ENCODE peak calls at places on chromosome 14, in seven cellular contexts. One of them, this sample, is unnamed.

GRCh38 chr14:20427231-20428009 is 8.5 kb downstream of the KLHL33 start:
- DNase-seq in heart right ventricle: no peak
- DNase-seq in AG09319: no peak
- DNase-seq in nephron progenitor cell: no peak
- DNase-seq in HFFc6: peak; percentile 46
- DNase-seq in A549: peak; percentile 25
- DNase-seq in fibroblast of lung: peak; percentile 43
- DNase-seq in this sample: peak; percentile 76

GRCh38 chr14:102111101-102111500 is 24.3 kb upstream of the HSP90AA1 start:
- DNase-seq in heart right ventricle: no peak
- DNase-seq in AG09319: no peak
- DNase-seq in nephron progenitor cell: no peak
- DNase-seq in HFFc6: no peak
- DNase-seq in A549: no peak
- DNase-seq in fibroblast of lung: no peak
- DNase-seq in this sample: no peak

GRCh38 chr14:22296722-22297121 is 292.3 kb downstream of the DAD1 start:
- DNase-seq in heart right ventricle: no peak
- DNase-seq in AG09319: no peak
- DNase-seq in nephron progenitor cell: no peak
- DNase-seq in HFFc6: peak; percentile 71
- DNase-seq in A549: no peak
- DNase-seq in fibroblast of lung: peak; percentile 44
- DNase-seq in this sample: no peak

GRCh38 chr14:101182476-101182875 is 279.0 kb upstream of the RTL1 start:
- DNase-seq in heart right ventricle: no peak
- DNase-seq in AG09319: no peak
- DNase-seq in nephron progenitor cell: no peak
- DNase-seq in HFFc6: no peak
- DNase-seq in A549: no peak
- DNase-seq in fibroblast of lung: no peak
- DNase-seq in this sample: peak; percentile 8

GRCh38 chr14:76603713-76604112 is 157.6 kb upstream of the VASH1 start:
- DNase-seq in heart right ventricle: peak; percentile 48
- DNase-seq in AG09319: no peak
- DNase-seq in nephron progenitor cell: no peak
- DNase-seq in HFFc6: no peak
- DNase-seq in A549: no peak
- DNase-seq in fibroblast of lung: no peak
- DNase-seq in this sample: no peak

GRCh38 chr14:24291446-24292117 is 8.0 kb downstream of the DHRS1 start:
- DNase-seq in heart right ventricle: no peak
- DNase-seq in AG09319: no peak
- DNase-seq in nephron progenitor cell: no peak
- DNase-seq in HFFc6: no peak
- DNase-seq in A549: no peak
- DNase-seq in fibroblast of lung: no peak
- DNase-seq in this sample: no peak

GRCh38 chr14:105137481-105138020 is 31.0 kb downstream of the JAG2 start:
- DNase-seq in heart right ventricle: no peak
- DNase-seq in AG09319: no peak
- DNase-seq in nephron progenitor cell: no peak
- DNase-seq in HFFc6: no peak
- DNase-seq in A549: no peak
- DNase-seq in fibroblast of lung: no peak
- DNase-seq in this sample: no peak

GRCh38 chr14:59120931-59121330 is 67.5 kb upstream of the DAAM1 start:
- DNase-seq in heart right ventricle: no peak
- DNase-seq in AG09319: no peak
- DNase-seq in nephron progenitor cell: no peak
- DNase-seq in HFFc6: no peak
- DNase-seq in A549: no peak
- DNase-seq in fibroblast of lung: peak; percentile 69
- DNase-seq in this sample: no peak

GRCh38 chr14:94787092-94787491 is 17.2 kb upstream of the GSC start:
- DNase-seq in heart right ventricle: no peak
- DNase-seq in AG09319: no peak
- DNase-seq in nephron progenitor cell: no peak
- DNase-seq in HFFc6: no peak
- DNase-seq in A549: no peak
- DNase-seq in fibroblast of lung: no peak
- DNase-seq in this sample: no peak

GRCh38 chr14:77508249-77508648 is 9.6 kb upstream of the ISM2 start:
- DNase-seq in heart right ventricle: no peak
- DNase-seq in AG09319: peak; percentile 14
- DNase-seq in nephron progenitor cell: no peak
- DNase-seq in HFFc6: peak; percentile 58
- DNase-seq in A549: no peak
- DNase-seq in fibroblast of lung: peak; percentile 43
- DNase-seq in this sample: no peak

GRCh38 chr14:64725360-64725815 is 21.2 kb downstream of the PLEKHG3 start:
- DNase-seq in heart right ventricle: no peak
- DNase-seq in AG09319: no peak
- DNase-seq in nephron progenitor cell: peak; percentile 33
- DNase-seq in HFFc6: no peak
- DNase-seq in A549: no peak
- DNase-seq in fibroblast of lung: no peak
- DNase-seq in this sample: no peak

GRCh38 chr14:30291216-30291615 is 267.7 kb upstream of the G2E3 start:
- DNase-seq in heart right ventricle: no peak
- DNase-seq in AG09319: peak; percentile 16
- DNase-seq in nephron progenitor cell: no peak
- DNase-seq in HFFc6: peak; percentile 71
- DNase-seq in A549: no peak
- DNase-seq in fibroblast of lung: peak; percentile 26
- DNase-seq in this sample: no peak

GRCh38 chr14:38342803-38343202 is 86.9 kb upstream of the CLEC14A start:
- DNase-seq in heart right ventricle: no peak
- DNase-seq in AG09319: no peak
- DNase-seq in nephron progenitor cell: no peak
- DNase-seq in HFFc6: peak; percentile 96
- DNase-seq in A549: no peak
- DNase-seq in fibroblast of lung: peak; percentile 48
- DNase-seq in this sample: no peak

GRCh38 chr14:68667313-68667791 is 125.5 kb downstream of the ZFP36L1 start:
- DNase-seq in heart right ventricle: no peak
- DNase-seq in AG09319: no peak
- DNase-seq in nephron progenitor cell: no peak
- DNase-seq in HFFc6: no peak
- DNase-seq in A549: no peak
- DNase-seq in fibroblast of lung: peak; percentile 75
- DNase-seq in this sample: no peak

GRCh38 chr14:52153939-52154338 is 85.1 kb upstream of the NID2 start:
- DNase-seq in heart right ventricle: no peak
- DNase-seq in AG09319: no peak
- DNase-seq in nephron progenitor cell: no peak
- DNase-seq in HFFc6: no peak
- DNase-seq in A549: no peak
- DNase-seq in fibroblast of lung: no peak
- DNase-seq in this sample: no peak

GRCh38 chr14:101585211-101585610 is 23.9 kb downstream of the DIO3 start:
- DNase-seq in heart right ventricle: no peak
- DNase-seq in AG09319: no peak
- DNase-seq in nephron progenitor cell: no peak
- DNase-seq in HFFc6: no peak
- DNase-seq in A549: no peak
- DNase-seq in fibroblast of lung: no peak
- DNase-seq in this sample: no peak

GRCh38 chr14:103319422-103319821 is 14.6 kb upstream of the EIF5 start:
- DNase-seq in heart right ventricle: no peak
- DNase-seq in AG09319: no peak
- DNase-seq in nephron progenitor cell: no peak
- DNase-seq in HFFc6: no peak
- DNase-seq in A549: no peak
- DNase-seq in fibroblast of lung: no peak
- DNase-seq in this sample: no peak

GRCh38 chr14:59474172-59474571 is 9.0 kb upstream of the GPR135 start:
- DNase-seq in heart right ventricle: no peak
- DNase-seq in AG09319: no peak
- DNase-seq in nephron progenitor cell: no peak
- DNase-seq in HFFc6: peak; percentile 23
- DNase-seq in A549: no peak
- DNase-seq in fibroblast of lung: peak; percentile 55
- DNase-seq in this sample: no peak

GRCh38 chr14:93648440-93649168 is 139.7 kb downstream of the PRIMA1 start:
- DNase-seq in heart right ventricle: no peak
- DNase-seq in AG09319: no peak
- DNase-seq in nephron progenitor cell: peak; percentile 12
- DNase-seq in HFFc6: no peak
- DNase-seq in A549: peak; percentile 3
- DNase-seq in fibroblast of lung: no peak
- DNase-seq in this sample: peak; percentile 18

GRCh38 chr14:50797250-50798047 is 33.5 kb downstream of the NIN start:
- DNase-seq in heart right ventricle: no peak
- DNase-seq in AG09319: no peak
- DNase-seq in nephron progenitor cell: no peak
- DNase-seq in HFFc6: no peak
- DNase-seq in A549: no peak
- DNase-seq in fibroblast of lung: no peak
- DNase-seq in this sample: no peak

GRCh38 chr14:61925732-61926445 is 163.7 kb downstream of the SNAPC1 start:
- DNase-seq in heart right ventricle: no peak
- DNase-seq in AG09319: no peak
- DNase-seq in nephron progenitor cell: no peak
- DNase-seq in HFFc6: peak; percentile 25
- DNase-seq in A549: no peak
- DNase-seq in fibroblast of lung: peak; percentile 27
- DNase-seq in this sample: no peak

GRCh38 chr14:81516941-81517797 is 16.5 kb downstream of the SEL1L start:
- DNase-seq in heart right ventricle: peak; percentile 36
- DNase-seq in AG09319: peak; percentile 10
- DNase-seq in nephron progenitor cell: peak; percentile 44
- DNase-seq in HFFc6: peak; percentile 52
- DNase-seq in A549: peak; percentile 7
- DNase-seq in fibroblast of lung: peak; percentile 67
- DNase-seq in this sample: no peak

GRCh38 chr14:104913413-104913812 is 11.3 kb upstream of the PLD4 start:
- DNase-seq in heart right ventricle: no peak
- DNase-seq in AG09319: no peak
- DNase-seq in nephron progenitor cell: no peak
- DNase-seq in HFFc6: no peak
- DNase-seq in A549: no peak
- DNase-seq in fibroblast of lung: no peak
- DNase-seq in this sample: no peak

GRCh38 chr14:99029150-99029915 is 242.7 kb downstream of the BCL11B start:
- DNase-seq in heart right ventricle: no peak
- DNase-seq in AG09319: no peak
- DNase-seq in nephron progenitor cell: no peak
- DNase-seq in HFFc6: no peak
- DNase-seq in A549: no peak
- DNase-seq in fibroblast of lung: no peak
- DNase-seq in this sample: no peak
- TF ChIP-seq CTCF in heart right ventricle: no peak
- TF ChIP-seq CTCF in AG09319: no peak
- TF ChIP-seq CTCF in nephron progenitor cell: no peak
- TF ChIP-seq CTCF in HFFc6: no peak
- TF ChIP-seq CTCF in A549: no peak
- TF ChIP-seq CTCF in fibroblast of lung: no peak
- TF ChIP-seq CTCF in this sample: no peak

GRCh38 chr14:91395466-91395865 is 22.2 kb downstream of the CCDC88C start:
- DNase-seq in heart right ventricle: no peak
- DNase-seq in AG09319: no peak
- DNase-seq in nephron progenitor cell: no peak
- DNase-seq in HFFc6: no peak
- DNase-seq in A549: no peak
- DNase-seq in fibroblast of lung: no peak
- DNase-seq in this sample: no peak

GRCh38 chr14:91394105-91395081 is 23.2 kb downstream of the CCDC88C start:
- DNase-seq in heart right ventricle: no peak
- DNase-seq in AG09319: no peak
- DNase-seq in nephron progenitor cell: no peak
- DNase-seq in HFFc6: no peak
- DNase-seq in A549: no peak
- DNase-seq in fibroblast of lung: no peak
- DNase-seq in this sample: no peak

GRCh38 chr14:91398192-91398591 is 19.4 kb downstream of the CCDC88C start:
- DNase-seq in heart right ventricle: no peak
- DNase-seq in AG09319: no peak
- DNase-seq in nephron progenitor cell: no peak
- DNase-seq in HFFc6: no peak
- DNase-seq in A549: no peak
- DNase-seq in fibroblast of lung: no peak
- DNase-seq in this sample: no peak

GRCh38 chr14:91396959-91397815 is 20.4 kb downstream of the CCDC88C start:
- DNase-seq in heart right ventricle: no peak
- DNase-seq in AG09319: no peak
- DNase-seq in nephron progenitor cell: no peak
- DNase-seq in HFFc6: no peak
- DNase-seq in A549: no peak
- DNase-seq in fibroblast of lung: no peak
- DNase-seq in this sample: peak; percentile 73

GRCh38 chr14:91395998-91396660 is 21.5 kb downstream of the CCDC88C start:
- DNase-seq in heart right ventricle: no peak
- DNase-seq in AG09319: no peak
- DNase-seq in nephron progenitor cell: no peak
- DNase-seq in HFFc6: no peak
- DNase-seq in A549: no peak
- DNase-seq in fibroblast of lung: no peak
- DNase-seq in this sample: no peak
- TF ChIP-seq CTCF in heart right ventricle: no peak
- TF ChIP-seq CTCF in AG09319: no peak
- TF ChIP-seq CTCF in nephron progenitor cell: no peak
- TF ChIP-seq CTCF in HFFc6: no peak
- TF ChIP-seq CTCF in A549: no peak
- TF ChIP-seq CTCF in fibroblast of lung: no peak
- TF ChIP-seq CTCF in this sample: no peak

DNA sequence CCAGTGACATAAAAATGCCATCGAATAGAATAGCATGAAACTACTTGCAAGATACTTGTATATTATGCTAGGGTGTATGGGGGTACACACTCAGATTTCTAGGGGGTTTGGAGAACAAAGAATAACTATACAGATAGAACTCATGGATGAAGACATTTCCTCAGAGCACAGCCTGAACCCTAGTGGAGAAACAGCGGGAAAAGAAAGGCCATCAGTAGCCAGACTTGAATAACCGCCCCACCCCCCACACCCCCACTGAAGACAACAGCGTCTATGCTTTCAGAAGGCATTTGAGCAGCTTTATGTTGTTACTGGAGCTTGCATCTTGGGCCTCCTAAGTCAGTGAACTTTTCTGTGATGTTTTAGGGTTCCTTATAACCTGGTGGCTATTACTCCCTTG is 425.9 kb downstream of the NPAS3 start:
- DNase-seq in heart right ventricle: no peak
- DNase-seq in AG09319: no peak
- DNase-seq in nephron progenitor cell: peak; percentile 30
- DNase-seq in HFFc6: no peak
- DNase-seq in A549: no peak
- DNase-seq in fibroblast of lung: no peak
- DNase-seq in this sample: no peak
- TF ChIP-seq CTCF in heart right ventricle: no peak
- TF ChIP-seq CTCF in AG09319: no peak
- TF ChIP-seq CTCF in nephron progenitor cell: no peak
- TF ChIP-seq CTCF in HFFc6: no peak
- TF ChIP-seq CTCF in A549: no peak
- TF ChIP-seq CTCF in fibroblast of lung: no peak
- TF ChIP-seq CTCF in this sample: no peak

DNA sequence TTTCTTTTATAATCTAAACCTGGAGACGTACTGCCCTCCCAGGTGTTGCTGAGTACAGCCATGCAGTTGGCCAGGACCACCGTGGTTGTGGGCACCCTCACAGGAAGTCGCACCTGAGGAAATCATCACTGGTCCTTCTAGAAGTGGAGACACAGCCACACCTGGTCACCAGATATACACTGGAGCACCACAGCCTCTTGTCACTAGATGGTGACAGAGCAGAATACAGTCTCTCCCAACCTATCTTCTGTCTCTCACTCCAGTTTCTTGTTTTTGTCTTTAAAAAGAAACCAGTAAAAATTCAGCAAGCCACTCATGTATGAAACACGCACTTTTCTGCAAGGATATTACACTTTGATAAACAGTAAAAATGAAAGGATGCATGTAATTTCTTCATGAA is 43.1 kb upstream of the GPHB5 start:
- DNase-seq in heart right ventricle: no peak
- DNase-seq in AG09319: no peak
- DNase-seq in nephron progenitor cell: no peak
- DNase-seq in HFFc6: no peak
- DNase-seq in A549: no peak
- DNase-seq in fibroblast of lung: no peak
- DNase-seq in this sample: no peak
- TF ChIP-seq CTCF in heart right ventricle: no peak
- TF ChIP-seq CTCF in AG09319: no peak
- TF ChIP-seq CTCF in nephron progenitor cell: no peak
- TF ChIP-seq CTCF in HFFc6: no peak
- TF ChIP-seq CTCF in A549: no peak
- TF ChIP-seq CTCF in fibroblast of lung: no peak
- TF ChIP-seq CTCF in this sample: peak; percentile 25